ENCODE peak calls at places on chromosomes 11 and 22, in ten cellular contexts. U, L, K, A, X, Y, J, E, I and F are unnamed samples.
A peak's percentile ranks its signal among the peaks of the same experiment; 100 is the strongest.

GRCh38 chr11:130555251-130555841 is 106.9 kb downstream of the ADAMTS15 start:
- DNase-seq in U (no peak), L (no peak), K (peak; percentile 48), A (no peak), X (no peak), Y (no peak), J (peak; percentile 79), E (no peak), I (peak; percentile 74), F (no peak)

GRCh38 chr11:19951558-19952083 is 208.7 kb downstream of the DBX1 start:
- DNase-seq in U (no peak), L (no peak), K (no peak), A (no peak), X (peak; percentile 71), Y (no peak), J (no peak), E (peak; percentile 70), I (no peak), F (no peak)

GRCh38 chr11:2109541-2110019 is 29.6 kb downstream of the IGF2 start:
- DNase-seq in U (no peak), L (no peak), K (no peak), A (no peak), X (peak; percentile 18), Y (no peak), J (no peak), E (no peak), I (no peak), F (no peak)

GRCh38 chr22:49300951-49301397 is 526.7 kb downstream of the BRD1 start:
- DNase-seq in U (no peak), L (no peak), K (no peak), A (peak; percentile 12), X (no peak), Y (no peak), J (peak; percentile 14), E (no peak), I (peak; percentile 9), F (no peak)

GRCh38 chr11:71202966-71203365 is 49.4 kb downstream of the SHANK2 start:
- DNase-seq in U (no peak), L (no peak), K (no peak), A (no peak), X (no peak), Y (no peak), J (no peak), E (no peak), I (no peak), F (no peak)

GRCh38 chr22:38125731-38126344 is 15.4 kb upstream of the BAIAP2L2 start:
- DNase-seq in U (no peak), L (no peak), K (no peak), A (no peak), X (no peak), Y (no peak), J (no peak), E (no peak), I (no peak), F (no peak)

GRCh38 chr11:119309411-119309810 is 7.5 kb downstream of the MCAM start:
- DNase-seq in U (no peak), L (no peak), K (no peak), A (no peak), X (no peak), Y (no peak), J (no peak), E (no peak), I (no peak), F (no peak)

GRCh38 chr11:117983163-117983475 is 3.1 kb upstream of the IL10RA start:
- DNase-seq in U (no peak), L (no peak), K (no peak), A (peak; percentile 14), X (no peak), Y (no peak), J (no peak), E (no peak), I (no peak), F (no peak)

GRCh38 chr11:617912-618682 is 2.3 kb upstream of the IRF7 start:
- DNase-seq in U (no peak), L (no peak), K (no peak), A (no peak), X (no peak), Y (no peak), J (no peak), E (no peak), I (no peak), F (no peak)

GRCh38 chr22:37627545-37627944 is 11.9 kb upstream of the SH3BP1 start:
- DNase-seq in U (no peak), L (no peak), K (no peak), A (no peak), X (no peak), Y (peak; percentile 67), J (no peak), E (no peak), I (no peak), F (peak; percentile 35)

GRCh38 chr11:44453871-44454270 is 111.6 kb upstream of the CD82 start:
- DNase-seq in U (no peak), L (no peak), K (no peak), A (no peak), X (no peak), Y (no peak), J (no peak), E (no peak), I (no peak), F (no peak)

GRCh38 chr11:128916037-128916572 is 24.9 kb downstream of the KCNJ5 start:
- DNase-seq in U (no peak), L (no peak), K (no peak), A (no peak), X (no peak), Y (no peak), J (no peak), E (no peak), I (no peak), F (no peak)

GRCh38 chr22:36830601-36831000 is 13.8 kb upstream of the PVALB start:
- DNase-seq in U (no peak), L (no peak), K (no peak), A (no peak), X (no peak), Y (no peak), J (no peak), E (no peak), I (no peak), F (no peak)

GRCh38 chr11:66314186-66314501 is 2.7 kb downstream of the CD248 start:
- DNase-seq in U (no peak), L (no peak), K (no peak), A (no peak), X (no peak), Y (no peak), J (no peak), E (no peak), I (no peak), F (no peak)
- H3K27ac ChIP-seq in U (peak overlapping the region; percentile 85), L (peak overlapping the region; percentile 44), K (peak overlapping the region; percentile 75), A (peak overlapping the region; percentile 86), X (peak overlapping the region; percentile 87), Y (peak overlapping the region; percentile 80), J (peak overlapping the region; percentile 88), E (no peak overlapping the region), I (peak overlapping the region; percentile 69), F (no peak overlapping the region)

GRCh38 chr22:39473856-39474255 is 17.0 kb downstream of the MGAT3 start:
- DNase-seq in U (no peak), L (no peak), K (no peak), A (no peak), X (no peak), Y (no peak), J (no peak), E (peak; percentile 72), I (no peak), F (no peak)

GRCh38 chr22:39475902-39476301 is 19.1 kb downstream of the MGAT3 start:
- DNase-seq in U (no peak), L (no peak), K (no peak), A (no peak), X (no peak), Y (no peak), J (no peak), E (no peak), I (no peak), F (peak; percentile 50)

GRCh38 chr22:39475337-39475736 is 18.5 kb downstream of the MGAT3 start:
- DNase-seq in U (no peak), L (no peak), K (no peak), A (no peak), X (no peak), Y (no peak), J (no peak), E (no peak), I (no peak), F (no peak)

GRCh38 chr22:39472570-39473556 is 16.1 kb downstream of the MGAT3 start:
- DNase-seq in U (no peak), L (no peak), K (no peak), A (peak; percentile 93), X (peak; percentile 18), Y (no peak), J (peak; percentile 72), E (peak; percentile 98), I (no peak), F (no peak)

DNA sequence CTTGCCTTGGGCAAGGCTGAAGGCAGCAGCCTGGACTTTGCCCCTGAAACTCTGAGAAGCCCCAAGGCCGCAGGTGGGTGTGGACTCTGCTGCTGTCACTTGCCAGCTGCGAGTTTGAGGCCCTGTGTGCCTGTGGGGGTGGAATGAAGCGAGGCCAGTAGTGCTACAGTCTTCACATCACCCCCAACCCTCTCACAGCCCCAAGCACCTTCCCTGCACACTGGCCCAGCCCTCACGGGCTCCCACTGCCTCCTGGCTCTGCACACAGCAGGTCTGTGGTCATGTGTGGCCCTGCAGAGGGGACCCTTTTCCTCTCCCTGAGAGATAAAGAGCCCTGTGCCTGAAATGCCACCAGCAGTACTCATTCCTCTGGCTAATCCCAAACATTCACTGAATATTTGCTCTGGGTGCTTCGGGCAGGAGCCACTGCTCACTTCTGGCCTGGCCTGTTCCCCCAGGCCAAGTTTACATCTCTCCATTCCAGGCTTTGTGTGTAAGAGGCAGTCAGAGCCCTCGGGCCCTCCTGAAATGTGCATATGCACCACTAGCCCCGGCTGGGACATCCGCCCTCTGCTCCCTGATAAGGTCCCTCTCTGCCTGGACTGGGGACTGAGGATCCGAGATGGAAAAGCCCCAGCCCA is 17.7 kb downstream of the MGAT3 start:
- DNase-seq in U (no peak), L (no peak), K (no peak), A (peak; percentile 83), X (peak; percentile 25), Y (no peak), J (no peak), E (peak; percentile 93), I (no peak), F (no peak)
- H3K27ac ChIP-seq in U (no peak overlapping the region), L (no peak overlapping the region), K (no peak overlapping the region), A (peak overlapping the region; percentile 69), X (peak overlapping the region; percentile 69), Y (no peak overlapping the region), J (peak overlapping the region; percentile 67), E (peak overlapping the region; percentile 99), I (no peak overlapping the region), F (peak overlapping the region; percentile 97)

GRCh38 chr22:45179276-45180049 is 15.7 kb downstream of the NUP50 start:
- DNase-seq in U (no peak), L (no peak), K (no peak), A (no peak), X (no peak), Y (no peak), J (no peak), E (no peak), I (no peak), F (no peak)
- H3K27ac ChIP-seq in U (no peak overlapping the region), L (no peak overlapping the region), K (no peak overlapping the region), A (no peak overlapping the region), X (no peak overlapping the region), Y (peak overlapping the region; percentile 66), J (no peak overlapping the region), E (no peak overlapping the region), I (no peak overlapping the region), F (no peak overlapping the region)

DNA sequence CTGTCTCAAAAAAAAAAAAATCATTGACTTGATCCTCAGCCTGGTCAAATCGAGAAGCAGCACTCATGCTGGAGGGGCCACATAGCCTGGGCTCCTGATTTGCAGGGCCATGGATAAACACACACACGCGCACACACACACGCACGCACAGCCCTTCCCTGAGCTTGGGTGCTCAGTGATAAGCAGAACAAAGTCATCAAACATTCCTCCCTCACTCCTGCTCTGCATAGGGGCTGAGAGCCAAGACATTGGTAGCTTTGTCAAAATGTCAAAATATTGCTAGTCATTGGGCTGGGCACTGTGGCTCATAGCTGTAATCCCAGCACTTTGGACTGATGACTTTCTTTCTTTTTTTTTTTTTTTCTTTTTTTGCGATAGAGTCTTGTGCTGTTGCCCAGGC is 34.0 kb upstream of the A4GALT start:
- DNase-seq in U (no peak), L (no peak), K (no peak), A (no peak), X (peak; percentile 30), Y (no peak), J (peak; percentile 80), E (peak; percentile 42), I (no peak), F (no peak)
- H3K27ac ChIP-seq in U (no peak overlapping the region), L (no peak overlapping the region), K (no peak overlapping the region), A (no peak overlapping the region), X (no peak overlapping the region), Y (no peak overlapping the region), J (peak overlapping the region; percentile 72), E (peak overlapping the region; percentile 53), I (no peak overlapping the region), F (no peak overlapping the region)